ENCODE peak calls at places on chromosomes 5 and 9, in eight cellular contexts. G, X, N, Q, R, O, A and K are unnamed samples.

GRCh38 chr5:105812356-105812755 is 1858.4 kb downstream of the EFNA5 start:
- DNase-seq in G (no peak), X (no peak), N (no peak), Q (no peak), R (no peak), O (no peak), A (no peak), K (no peak)

GRCh38 chr5:151158287-151158661 is 695 bp upstream of the ANXA6 start:
- DNase-seq in G (no peak), X (no peak), N (no peak), Q (no peak), R (no peak), O (no peak), A (peak; percentile 32), K (no peak)

GRCh38 chr9:22278426-22278825 is 168.2 kb upstream of the DMRTA1 start:
- DNase-seq in G (no peak), X (no peak), N (peak; percentile 15), Q (no peak), R (no peak), O (no peak), A (no peak), K (no peak)

GRCh38 chr5:6686916-6687409 is 26.3 kb upstream of the TENT4A start:
- DNase-seq in G (no peak), X (peak; percentile 14), N (peak; percentile 57), Q (no peak), R (no peak), O (no peak), A (no peak), K (no peak)

GRCh38 chr9:3873818-3874217 is 348.0 kb upstream of the RFX3 start:
- DNase-seq in G (no peak), X (no peak), N (peak; percentile 48), Q (no peak), R (no peak), O (no peak), A (no peak), K (no peak)

GRCh38 chr5:142109356-142110045 is 922 bp downstream of the NDFIP1 start:
- DNase-seq in G (no peak), X (peak; percentile 20), N (peak; percentile 35), Q (no peak), R (peak; percentile 16), O (no peak), A (no peak), K (peak; percentile 11)

GRCh38 chr5:55159763-55160492 is at the start of gene GPX8:
- DNase-seq in G (no peak), X (peak; percentile 40), N (peak; percentile 90), Q (no peak), R (peak; percentile 38), O (no peak), A (no peak), K (no peak)

GRCh38 chr5:123997354-123998215 is 485.6 kb downstream of the CSNK1G3 start:
- DNase-seq in G (no peak), X (no peak), N (peak; percentile 91), Q (no peak), R (no peak), O (no peak), A (no peak), K (no peak)

GRCh38 chr5:139383275-139383992 is at the start of gene SLC23A1:
- DNase-seq in G (no peak), X (no peak), N (no peak), Q (no peak), R (no peak), O (no peak), A (no peak), K (no peak)

GRCh38 chr5:56751914-56752313 is 63.4 kb upstream of the MAP3K1 start:
- DNase-seq in G (no peak), X (no peak), N (no peak), Q (no peak), R (no peak), O (no peak), A (no peak), K (no peak)

GRCh38 chr5:425714-426113 is 17.3 kb upstream of the EXOC3 start:
- DNase-seq in G (no peak), X (no peak), N (no peak), Q (no peak), R (no peak), O (no peak), A (no peak), K (no peak)

GRCh38 chr5:2102821-2103776 is 220.4 kb upstream of the IRX4 start:
- DNase-seq in G (no peak), X (no peak), N (no peak), Q (no peak), R (no peak), O (no peak), A (no peak), K (no peak)

GRCh38 chr5:172503925-172504730 is 49.8 kb upstream of the SH3PXD2B start:
- DNase-seq in G (no peak), X (peak; percentile 50), N (no peak), Q (no peak), R (peak; percentile 74), O (no peak), A (no peak), K (no peak)

GRCh38 chr5:31581498-31582099 is 49.5 kb downstream of the C5orf22 start:
- DNase-seq in G (no peak), X (no peak), N (peak; percentile 45), Q (no peak), R (no peak), O (no peak), A (no peak), K (no peak)

GRCh38 chr5:2353871-2354440 is 397.5 kb downstream of the IRX2 start:
- DNase-seq in G (no peak), X (no peak), N (no peak), Q (no peak), R (no peak), O (no peak), A (no peak), K (no peak)

GRCh38 chr5:151146003-151146524 is 11.5 kb downstream of the ANXA6 start:
- DNase-seq in G (no peak), X (no peak), N (peak; percentile 12), Q (no peak), R (no peak), O (no peak), A (no peak), K (no peak)

GRCh38 chr5:80662108-80662507 is 7.3 kb upstream of the DHFR start:
- DNase-seq in G (no peak), X (no peak), N (no peak), Q (no peak), R (no peak), O (no peak), A (no peak), K (no peak)

GRCh38 chr5:68544656-68545565 is 329.4 kb downstream of the PIK3R1 start:
- DNase-seq in G (no peak), X (no peak), N (peak; percentile 57), Q (no peak), R (no peak), O (no peak), A (no peak), K (no peak)

GRCh38 chr5:1517838-1518237 is 5.9 kb downstream of the LPCAT1 start:
- DNase-seq in G (no peak), X (no peak), N (no peak), Q (no peak), R (no peak), O (no peak), A (no peak), K (no peak)

GRCh38 chr9:112327718-112328450 is 5.5 kb downstream of the PTBP3 start:
- DNase-seq in G (no peak), X (no peak), N (peak; percentile 21), Q (no peak), R (no peak), O (no peak), A (no peak), K (no peak)

GRCh38 chr9:72256912-72257311 is 107.7 kb downstream of the GDA start:
- DNase-seq in G (no peak), X (no peak), N (no peak), Q (no peak), R (no peak), O (no peak), A (no peak), K (no peak)

GRCh38 chr5:98934581-98934980 is 5.8 kb upstream of the CHD1 start:
- DNase-seq in G (no peak), X (no peak), N (no peak), Q (no peak), R (no peak), O (no peak), A (no peak), K (no peak)